ENCODE peak calls at places on chromosomes 2 and 18, in four cellular contexts. One of them, this sample, is unnamed.

GRCh38 chr2:164430166-164430783 is 191.0 kb downstream of the GRB14 start:
- DNase-seq in A549: peak; percentile 5
- DNase-seq in body of pancreas: peak; percentile 33
- DNase-seq in heart right ventricle: peak; percentile 11
- DNase-seq in this sample: peak; percentile 10

GRCh38 chr2:172588931-172589330 is 33.0 kb downstream of the PDK1 start:
- DNase-seq in A549: no peak
- DNase-seq in body of pancreas: no peak
- DNase-seq in heart right ventricle: no peak
- DNase-seq in this sample: no peak

GRCh38 chr2:222318026-222318711 is 19.4 kb upstream of the PAX3 start:
- DNase-seq in A549: peak; percentile 57
- DNase-seq in body of pancreas: peak; percentile 46
- DNase-seq in heart right ventricle: peak; percentile 41
- DNase-seq in this sample: peak; percentile 25

GRCh38 chr2:180657054-180657453 is 323.4 kb upstream of the UBE2E3 start:
- DNase-seq in A549: no peak
- DNase-seq in body of pancreas: no peak
- DNase-seq in heart right ventricle: no peak
- DNase-seq in this sample: no peak

GRCh38 chr2:170714156-170715061 is 728 bp upstream of the SP5 start:
- DNase-seq in A549: peak; percentile 27
- DNase-seq in body of pancreas: peak; percentile 66
- DNase-seq in heart right ventricle: peak; percentile 31
- DNase-seq in this sample: no peak

GRCh38 chr2:211351998-211352397 is 795.6 kb downstream of the CPS1 start:
- DNase-seq in A549: no peak
- DNase-seq in body of pancreas: no peak
- DNase-seq in heart right ventricle: no peak
- DNase-seq in this sample: no peak

GRCh38 chr2:233037078-233037477 is 4.6 kb downstream of the NEU2 start:
- DNase-seq in A549: no peak
- DNase-seq in body of pancreas: no peak
- DNase-seq in heart right ventricle: no peak
- DNase-seq in this sample: no peak

GRCh38 chr2:205177505-205177904 is 504.8 kb upstream of the NRP2 start:
- DNase-seq in A549: no peak
- DNase-seq in body of pancreas: no peak
- DNase-seq in heart right ventricle: no peak
- DNase-seq in this sample: no peak

GRCh38 chr2:223262946-223263345 is 211.0 kb downstream of the KCNE4 start:
- DNase-seq in A549: no peak
- DNase-seq in body of pancreas: no peak
- DNase-seq in heart right ventricle: no peak
- DNase-seq in this sample: no peak

GRCh38 chr2:54176577-54176976 is 61.2 kb downstream of the ACYP2 start:
- DNase-seq in A549: no peak
- DNase-seq in body of pancreas: peak; percentile 8
- DNase-seq in heart right ventricle: peak; percentile 58
- DNase-seq in this sample: peak; percentile 25

GRCh38 chr2:85398426-85399182 is 11.6 kb downstream of the CAPG start:
- DNase-seq in A549: no peak
- DNase-seq in body of pancreas: no peak
- DNase-seq in heart right ventricle: no peak
- DNase-seq in this sample: no peak

GRCh38 chr18:1663879-1664705 is 759.4 kb downstream of the ADCYAP1 start:
- DNase-seq in A549: peak; percentile 0
- DNase-seq in body of pancreas: peak; percentile 66
- DNase-seq in heart right ventricle: peak; percentile 15
- DNase-seq in this sample: no peak

GRCh38 chr2:127100261-127101047 is 6.5 kb downstream of the BIN1 start:
- DNase-seq in A549: peak; percentile 61
- DNase-seq in body of pancreas: peak; percentile 56
- DNase-seq in heart right ventricle: no peak
- DNase-seq in this sample: no peak

GRCh38 chr2:176501652-176502051 is 232.4 kb downstream of the MTX2 start:
- DNase-seq in A549: no peak
- DNase-seq in body of pancreas: no peak
- DNase-seq in heart right ventricle: no peak
- DNase-seq in this sample: no peak

GRCh38 chr2:170394988-170395387 is 217.0 kb downstream of the MYO3B start:
- DNase-seq in A549: no peak
- DNase-seq in body of pancreas: no peak
- DNase-seq in heart right ventricle: no peak
- DNase-seq in this sample: no peak

GRCh38 chr2:224038049-224038829 is 847 bp downstream of the SERPINE2 start:
- DNase-seq in A549: peak; percentile 62
- DNase-seq in body of pancreas: peak; percentile 20
- DNase-seq in heart right ventricle: no peak
- DNase-seq in this sample: no peak

GRCh38 chr2:54613794-54614257 is 109.6 kb upstream of the EML6 start:
- DNase-seq in A549: peak; percentile 22
- DNase-seq in body of pancreas: peak; percentile 49
- DNase-seq in heart right ventricle: no peak
- DNase-seq in this sample: no peak

GRCh38 chr2:19632327-19633040 is 269.3 kb downstream of the TTC32 start:
- DNase-seq in A549: no peak
- DNase-seq in body of pancreas: no peak
- DNase-seq in heart right ventricle: peak; percentile 47
- DNase-seq in this sample: no peak

GRCh38 chr2:239444626-239445625 is 44.1 kb upstream of the HDAC4 start:
- DNase-seq in A549: no peak
- DNase-seq in body of pancreas: peak; percentile 55
- DNase-seq in heart right ventricle: no peak
- DNase-seq in this sample: no peak

GRCh38 chr2:239443666-239444567 is 43.1 kb upstream of the HDAC4 start:
- DNase-seq in A549: peak; percentile 15
- DNase-seq in body of pancreas: no peak
- DNase-seq in heart right ventricle: no peak
- DNase-seq in this sample: no peak

GRCh38 chr2:239442192-239442591 is 41.4 kb upstream of the HDAC4 start:
- DNase-seq in A549: no peak
- DNase-seq in body of pancreas: no peak
- DNase-seq in heart right ventricle: no peak
- DNase-seq in this sample: no peak

GRCh38 chr2:239443102-239443620 is 42.3 kb upstream of the HDAC4 start:
- DNase-seq in A549: no peak
- DNase-seq in body of pancreas: no peak
- DNase-seq in heart right ventricle: no peak
- DNase-seq in this sample: no peak

DNA sequence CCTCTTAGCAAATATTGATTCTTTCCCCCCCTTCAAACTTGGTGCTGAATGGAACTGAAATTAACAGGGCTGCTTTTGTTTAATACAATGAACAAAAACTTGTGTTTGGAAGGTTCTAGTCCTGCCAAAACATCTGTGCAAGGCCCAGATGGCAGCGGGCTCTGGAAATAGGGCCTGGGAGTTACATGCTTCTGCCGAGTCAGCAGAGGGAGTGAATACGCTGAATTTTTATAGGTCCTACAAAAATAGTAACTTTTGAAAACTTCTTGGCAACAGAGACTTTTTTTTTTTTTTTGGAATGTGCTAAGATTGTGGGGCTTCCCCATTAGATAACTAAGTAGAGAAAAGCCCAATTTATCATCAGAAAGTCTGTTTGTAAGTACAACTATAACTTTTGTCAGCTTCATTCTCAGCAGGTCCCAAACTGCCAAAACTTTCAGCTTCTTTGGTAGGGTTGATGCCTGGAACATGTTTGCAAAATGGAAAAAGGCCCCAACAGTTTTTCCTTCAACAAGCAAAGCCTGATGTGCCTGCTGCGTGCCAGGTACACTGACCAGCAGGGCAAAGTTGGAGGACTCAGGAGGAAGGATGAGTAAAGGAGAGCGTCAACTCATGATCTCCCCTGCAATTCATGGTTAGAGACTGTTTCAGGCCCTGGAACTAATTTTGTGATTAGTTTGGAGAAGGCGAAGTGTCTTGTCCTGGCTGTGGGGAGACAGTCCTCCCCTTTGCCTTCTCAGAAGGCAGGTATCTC is 45.1 kb upstream of the HDAC4 start:
- DNase-seq in A549: no peak
- DNase-seq in body of pancreas: no peak
- DNase-seq in heart right ventricle: no peak
- DNase-seq in this sample: no peak
- H3K4me3 ChIP-seq in A549: no peak overlapping the region
- H3K4me3 ChIP-seq in body of pancreas: no peak overlapping the region
- H3K4me3 ChIP-seq in heart right ventricle: no peak overlapping the region
- H3K4me3 ChIP-seq in this sample: no peak overlapping the region

DNA sequence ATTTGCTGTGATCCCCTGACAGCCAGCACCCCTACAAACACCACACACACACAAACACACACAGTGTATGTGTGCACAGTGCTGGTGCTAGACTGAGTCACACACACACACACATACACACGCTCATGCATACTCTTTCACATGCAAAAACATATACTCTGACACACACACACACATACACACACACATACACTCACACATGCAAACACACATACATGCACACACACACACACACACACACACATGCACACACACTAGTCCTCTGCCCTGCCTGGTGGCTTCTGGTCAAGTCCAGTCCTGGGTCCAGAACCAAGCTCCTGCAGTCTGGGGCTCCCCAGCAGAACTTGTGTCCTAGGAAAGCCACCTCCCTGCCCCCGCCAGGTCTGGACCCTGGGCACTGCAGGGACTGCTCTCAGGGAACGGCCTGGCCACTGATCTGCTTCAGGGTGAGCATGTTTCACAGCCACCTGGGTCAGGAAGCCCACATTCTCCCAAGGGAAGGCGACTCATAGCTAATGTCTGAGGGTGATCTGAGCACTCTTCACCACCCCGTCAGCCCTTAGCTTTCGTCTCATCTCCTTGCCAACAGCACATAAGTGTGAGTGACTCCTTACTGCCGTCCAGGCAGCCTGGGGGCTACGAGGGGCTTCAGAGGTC is 88.2 kb downstream of the MCFD2 start:
- DNase-seq in A549: no peak
- DNase-seq in body of pancreas: no peak
- DNase-seq in heart right ventricle: no peak
- DNase-seq in this sample: no peak
- TF ChIP-seq CTCF in A549: no peak
- TF ChIP-seq CTCF in body of pancreas: no peak
- TF ChIP-seq CTCF in heart right ventricle: no peak
- TF ChIP-seq CTCF in this sample: no peak

DNA sequence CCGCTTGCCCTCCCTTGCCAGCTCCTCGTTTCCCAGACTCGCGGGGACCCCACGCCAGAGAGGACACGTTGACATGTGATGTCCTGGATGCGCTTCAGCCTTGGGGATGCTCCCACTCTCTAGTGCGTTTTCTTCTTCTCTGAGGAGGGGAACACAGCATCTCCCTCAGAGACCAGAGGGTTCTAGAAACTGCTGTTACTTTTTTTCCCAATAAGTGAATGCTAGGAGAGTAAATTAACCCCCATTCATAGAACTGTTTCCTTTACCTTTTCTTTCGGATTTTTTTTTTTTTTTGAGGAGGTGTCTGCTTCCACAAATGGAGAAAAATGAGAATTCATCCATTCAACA is 370 bp upstream of the EFEMP1 start:
- DNase-seq in A549: no peak
- DNase-seq in body of pancreas: no peak
- DNase-seq in heart right ventricle: no peak
- DNase-seq in this sample: no peak
- H3K4me3 ChIP-seq in A549: peak overlapping the region; percentile 78
- H3K4me3 ChIP-seq in body of pancreas: peak overlapping the region; percentile 49
- H3K4me3 ChIP-seq in heart right ventricle: peak overlapping the region; percentile 66
- H3K4me3 ChIP-seq in this sample: peak overlapping the region; percentile 75

GRCh38 chr2:64401501-64401880 is 52.5 kb upstream of the LGALSL start:
- DNase-seq in A549: no peak
- DNase-seq in body of pancreas: no peak
- DNase-seq in heart right ventricle: no peak
- DNase-seq in this sample: no peak

GRCh38 chr2:64403426-64403825 is 50.5 kb upstream of the LGALSL start:
- DNase-seq in A549: no peak
- DNase-seq in body of pancreas: no peak
- DNase-seq in heart right ventricle: no peak
- DNase-seq in this sample: no peak

GRCh38 chr2:64404002-64404731 is 49.8 kb upstream of the LGALSL start:
- DNase-seq in A549: no peak
- DNase-seq in body of pancreas: peak; percentile 83
- DNase-seq in heart right ventricle: peak; percentile 93
- DNase-seq in this sample: peak; percentile 80

GRCh38 chr2:64404743-64405142 is 49.2 kb upstream of the LGALSL start:
- DNase-seq in A549: no peak
- DNase-seq in body of pancreas: peak; percentile 38
- DNase-seq in heart right ventricle: peak; percentile 64
- DNase-seq in this sample: peak; percentile 40

GRCh38 chr2:64402876-64403275 is 51.1 kb upstream of the LGALSL start:
- DNase-seq in A549: no peak
- DNase-seq in body of pancreas: no peak
- DNase-seq in heart right ventricle: no peak
- DNase-seq in this sample: no peak
- TF ChIP-seq CTCF in A549: no peak
- TF ChIP-seq CTCF in body of pancreas: no peak
- TF ChIP-seq CTCF in heart right ventricle: no peak
- TF ChIP-seq CTCF in this sample: no peak

GRCh38 chr2:230868151-230868946 is 3.6 kb downstream of the ITM2C start:
- DNase-seq in A549: no peak
- DNase-seq in body of pancreas: no peak
- DNase-seq in heart right ventricle: no peak
- DNase-seq in this sample: no peak
- H3K4me3 ChIP-seq in A549: no peak overlapping the region
- H3K4me3 ChIP-seq in body of pancreas: no peak overlapping the region
- H3K4me3 ChIP-seq in heart right ventricle: no peak overlapping the region
- H3K4me3 ChIP-seq in this sample: no peak overlapping the region

GRCh38 chr2:36572054-36572751 is 25.8 kb downstream of the FEZ2 start:
- DNase-seq in A549: no peak
- DNase-seq in body of pancreas: no peak
- DNase-seq in heart right ventricle: no peak
- DNase-seq in this sample: no peak

GRCh38 chr2:36577884-36578283 is 20.1 kb downstream of the FEZ2 start:
- DNase-seq in A549: no peak
- DNase-seq in body of pancreas: no peak
- DNase-seq in heart right ventricle: no peak
- DNase-seq in this sample: no peak

GRCh38 chr2:36573165-36573564 is 24.8 kb downstream of the FEZ2 start:
- DNase-seq in A549: no peak
- DNase-seq in body of pancreas: no peak
- DNase-seq in heart right ventricle: no peak
- DNase-seq in this sample: no peak

GRCh38 chr2:36572752-36573125 is 25.2 kb downstream of the FEZ2 start:
- DNase-seq in A549: no peak
- DNase-seq in body of pancreas: no peak
- DNase-seq in heart right ventricle: no peak
- DNase-seq in this sample: no peak

GRCh38 chr2:36574560-36574959 is 23.4 kb downstream of the FEZ2 start:
- DNase-seq in A549: no peak
- DNase-seq in body of pancreas: no peak
- DNase-seq in heart right ventricle: no peak
- DNase-seq in this sample: no peak
- TF ChIP-seq CTCF in A549: no peak
- TF ChIP-seq CTCF in body of pancreas: no peak
- TF ChIP-seq CTCF in heart right ventricle: no peak
- TF ChIP-seq CTCF in this sample: no peak

GRCh38 chr2:239724851-239725550 is 300.1 kb downstream of the NDUFA10 start:
- DNase-seq in A549: no peak
- DNase-seq in body of pancreas: no peak
- DNase-seq in heart right ventricle: no peak
- DNase-seq in this sample: no peak
- H3K4me3 ChIP-seq in A549: no peak overlapping the region
- H3K4me3 ChIP-seq in body of pancreas: no peak overlapping the region
- H3K4me3 ChIP-seq in heart right ventricle: no peak overlapping the region
- H3K4me3 ChIP-seq in this sample: no peak overlapping the region

This sample was measured in HFF-Myc.